ENCODE peak calls at places on chromosome 22, in six cellular contexts. X is amniotic stem cell; V is DMS 273 treated with DMSO at 0.1 percent for 48 hours; N is small intestine; D is activated naive CD8-positive, alpha-beta T cell treated with anti-CD3 and anti-CD28 coated beads for 36 hours; H is NCI-H1417 treated with DMSO at 0.1 percent for 48 hours. F is an unnamed sample.

GRCh38 chr22:44133901-44134511 is 46.7 kb upstream of the PARVG start:
- DNase-seq in X (no peak), V (no peak), N (peak; percentile 3), D (no peak), H (no peak), F (no peak)

GRCh38 chr22:48936391-48936790 is 891.3 kb downstream of the BRD1 start:
- DNase-seq in X (no peak), V (no peak), N (no peak), D (no peak), H (no peak), F (no peak)

GRCh38 chr22:30309981-30310672 is 16.6 kb downstream of the TBC1D10A start:
- DNase-seq in X (no peak), V (no peak), N (peak; percentile 36), D (no peak), H (no peak), F (no peak)

GRCh38 chr22:36874309-36874696 is 13.5 kb downstream of the NCF4 start:
- DNase-seq in X (no peak), V (no peak), N (no peak), D (no peak), H (no peak), F (no peak)

GRCh38 chr22:20102203-20102780 is 13.6 kb upstream of the RANBP1 start:
- DNase-seq in X (no peak), V (no peak), N (no peak), D (no peak), H (no peak), F (no peak)

GRCh38 chr22:20959578-20960461 is 7.2 kb upstream of the AIFM3 start:
- DNase-seq in X (no peak), V (no peak), N (no peak), D (no peak), H (no peak), F (no peak)

GRCh38 chr22:42317691-42318547 is 47.5 kb upstream of the TCF20 start:
- DNase-seq in X (no peak), V (no peak), N (peak; percentile 20), D (no peak), H (no peak), F (peak; percentile 50)

GRCh38 chr22:46582281-46582811 is 37.8 kb upstream of the GRAMD4 start:
- DNase-seq in X (no peak), V (no peak), N (peak; percentile 94), D (no peak), H (no peak), F (no peak)

GRCh38 chr22:33018232-33018864 is 39.8 kb downstream of the SYN3 start:
- DNase-seq in X (peak; percentile 21), V (no peak), N (peak; percentile 43), D (peak; percentile 41), H (no peak), F (peak; percentile 7)

GRCh38 chr22:31144223-31144622 is 3.9 kb upstream of the PLA2G3 start:
- DNase-seq in X (no peak), V (no peak), N (peak; percentile 54), D (no peak), H (no peak), F (no peak)

GRCh38 chr22:42484506-42484905 is 35.1 kb downstream of the RRP7A start:
- DNase-seq in X (no peak), V (no peak), N (peak; percentile 71), D (no peak), H (no peak), F (no peak)